ENCODE peak calls at places on chromosomes 12 and 14, in six cellular contexts. One of them, this sample, is unnamed.

GRCh38 chr14:103519837-103520212 is 2.8 kb downstream of the CKB start:
- DNase-seq in WTC11: no peak
- DNase-seq in upper lobe of right lung: peak
- DNase-seq in astrocyte of the spinal cord: no peak
- DNase-seq in IMR-90: no peak
- DNase-seq in dorsolateral prefrontal cortex: no peak
- DNase-seq in this sample: peak

GRCh38 chr12:54225666-54226065 is 36.9 kb upstream of the SMUG1 start:
- DNase-seq in upper lobe of right lung: no peak
- DNase-seq in IMR-90: no peak
- DNase-seq in WTC11: no peak
- DNase-seq in astrocyte of the spinal cord: no peak
- DNase-seq in dorsolateral prefrontal cortex: no peak
- DNase-seq in this sample: no peak

GRCh38 chr14:101077511-101078074 is 174.1 kb upstream of the RTL1 start:
- DNase-seq in WTC11: peak
- DNase-seq in astrocyte of the spinal cord: no peak
- DNase-seq in dorsolateral prefrontal cortex: peak
- DNase-seq in IMR-90: peak
- DNase-seq in upper lobe of right lung: peak
- DNase-seq in this sample: peak

GRCh38 chr14:67815573-67816235 is 686 bp downstream of the ZFYVE26 start:
- DNase-seq in upper lobe of right lung: no peak
- DNase-seq in astrocyte of the spinal cord: peak
- DNase-seq in dorsolateral prefrontal cortex: no peak
- DNase-seq in IMR-90: peak
- DNase-seq in WTC11: no peak
- DNase-seq in this sample: no peak

GRCh38 chr14:95207475-95208253 is 50.3 kb upstream of the DICER1 start:
- DNase-seq in upper lobe of right lung: no peak
- DNase-seq in WTC11: no peak
- DNase-seq in astrocyte of the spinal cord: no peak
- DNase-seq in dorsolateral prefrontal cortex: no peak
- DNase-seq in IMR-90: no peak
- DNase-seq in this sample: no peak

GRCh38 chr12:6084261-6084968 is 40.1 kb downstream of the VWF start:
- DNase-seq in IMR-90: peak
- DNase-seq in upper lobe of right lung: no peak
- DNase-seq in astrocyte of the spinal cord: peak
- DNase-seq in dorsolateral prefrontal cortex: no peak
- DNase-seq in WTC11: no peak
- DNase-seq in this sample: peak

GRCh38 chr12:124426594-124427550 is 132.0 kb downstream of the RFLNA start:
- DNase-seq in astrocyte of the spinal cord: no peak
- DNase-seq in upper lobe of right lung: no peak
- DNase-seq in WTC11: no peak
- DNase-seq in dorsolateral prefrontal cortex: no peak
- DNase-seq in IMR-90: no peak
- DNase-seq in this sample: no peak

GRCh38 chr12:68612675-68613074 is 2.0 kb downstream of the RAP1B start:
- DNase-seq in astrocyte of the spinal cord: no peak
- DNase-seq in WTC11: no peak
- DNase-seq in upper lobe of right lung: no peak
- DNase-seq in IMR-90: no peak
- DNase-seq in dorsolateral prefrontal cortex: no peak
- DNase-seq in this sample: no peak

GRCh38 chr12:3152013-3152412 is 74.8 kb downstream of the TSPAN9 start:
- DNase-seq in astrocyte of the spinal cord: no peak
- DNase-seq in upper lobe of right lung: peak
- DNase-seq in WTC11: peak
- DNase-seq in IMR-90: no peak
- DNase-seq in dorsolateral prefrontal cortex: no peak
- DNase-seq in this sample: peak

GRCh38 chr12:118436986-118437385 is 60.6 kb downstream of the SUDS3 start:
- DNase-seq in WTC11: no peak
- DNase-seq in upper lobe of right lung: no peak
- DNase-seq in dorsolateral prefrontal cortex: no peak
- DNase-seq in astrocyte of the spinal cord: peak
- DNase-seq in IMR-90: peak
- DNase-seq in this sample: no peak

GRCh38 chr12:118430516-118430915 is 54.2 kb downstream of the SUDS3 start:
- DNase-seq in IMR-90: no peak
- DNase-seq in WTC11: no peak
- DNase-seq in astrocyte of the spinal cord: no peak
- DNase-seq in upper lobe of right lung: no peak
- DNase-seq in dorsolateral prefrontal cortex: no peak
- DNase-seq in this sample: no peak

GRCh38 chr12:118439068-118439467 is 62.7 kb downstream of the SUDS3 start:
- DNase-seq in WTC11: no peak
- DNase-seq in dorsolateral prefrontal cortex: no peak
- DNase-seq in IMR-90: no peak
- DNase-seq in astrocyte of the spinal cord: no peak
- DNase-seq in upper lobe of right lung: no peak
- DNase-seq in this sample: no peak

GRCh38 chr12:118432812-118433540 is 56.6 kb downstream of the SUDS3 start:
- DNase-seq in IMR-90: peak
- DNase-seq in upper lobe of right lung: no peak
- DNase-seq in astrocyte of the spinal cord: peak
- DNase-seq in dorsolateral prefrontal cortex: no peak
- DNase-seq in WTC11: no peak
- DNase-seq in this sample: no peak

GRCh38 chr12:118436002-118436724 is 59.8 kb downstream of the SUDS3 start:
- DNase-seq in astrocyte of the spinal cord: no peak
- DNase-seq in IMR-90: no peak
- DNase-seq in upper lobe of right lung: no peak
- DNase-seq in WTC11: peak
- DNase-seq in dorsolateral prefrontal cortex: no peak
- DNase-seq in this sample: no peak
- TF ChIP-seq CTCF in astrocyte of the spinal cord: no peak
- TF ChIP-seq CTCF in IMR-90: no peak
- TF ChIP-seq CTCF in upper lobe of right lung: peak
- TF ChIP-seq CTCF in WTC11: peak
- TF ChIP-seq CTCF in dorsolateral prefrontal cortex: peak
- TF ChIP-seq CTCF in this sample: peak

GRCh38 chr14:55136241-55136640 is 7.2 kb downstream of the LGALS3 start:
- DNase-seq in dorsolateral prefrontal cortex: no peak
- DNase-seq in WTC11: no peak
- DNase-seq in upper lobe of right lung: no peak
- DNase-seq in astrocyte of the spinal cord: peak
- DNase-seq in IMR-90: peak
- DNase-seq in this sample: no peak

GRCh38 chr14:55136868-55137785 is 8.1 kb downstream of the LGALS3 start:
- DNase-seq in IMR-90: peak
- DNase-seq in astrocyte of the spinal cord: peak
- DNase-seq in WTC11: no peak
- DNase-seq in upper lobe of right lung: no peak
- DNase-seq in dorsolateral prefrontal cortex: peak
- DNase-seq in this sample: no peak

GRCh38 chr14:55131782-55132181 is 2.7 kb downstream of the LGALS3 start:
- DNase-seq in IMR-90: peak
- DNase-seq in WTC11: no peak
- DNase-seq in upper lobe of right lung: no peak
- DNase-seq in dorsolateral prefrontal cortex: no peak
- DNase-seq in astrocyte of the spinal cord: no peak
- DNase-seq in this sample: no peak

GRCh38 chr14:55130194-55130550 is 1.1 kb downstream of the LGALS3 start:
- DNase-seq in WTC11: no peak
- DNase-seq in upper lobe of right lung: no peak
- DNase-seq in IMR-90: peak
- DNase-seq in dorsolateral prefrontal cortex: no peak
- DNase-seq in astrocyte of the spinal cord: no peak
- DNase-seq in this sample: no peak

DNA sequence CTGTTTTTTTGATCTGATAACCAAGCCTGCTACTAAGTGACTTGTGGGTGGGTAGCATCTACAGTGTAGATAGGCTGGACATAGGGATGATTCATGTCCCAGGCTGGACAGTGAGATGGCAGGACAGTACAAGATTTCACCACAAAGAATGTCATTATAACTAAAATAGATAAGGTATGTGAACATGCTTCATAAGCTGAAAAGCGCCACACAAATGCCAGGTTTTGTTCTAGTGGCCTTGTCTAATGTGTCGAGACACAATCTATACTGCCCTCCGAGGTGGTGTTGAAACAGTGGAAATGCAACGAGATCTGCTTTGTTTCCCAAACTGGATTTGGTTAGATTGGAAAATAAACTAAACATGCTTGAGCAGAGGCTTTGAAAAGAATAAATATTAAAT is 4.4 kb downstream of the LGALS3 start:
- DNase-seq in WTC11: no peak
- DNase-seq in upper lobe of right lung: no peak
- DNase-seq in astrocyte of the spinal cord: no peak
- DNase-seq in dorsolateral prefrontal cortex: no peak
- DNase-seq in IMR-90: peak
- DNase-seq in this sample: no peak
- TF ChIP-seq CTCF in WTC11: no peak
- TF ChIP-seq CTCF in upper lobe of right lung: peak
- TF ChIP-seq CTCF in astrocyte of the spinal cord: peak
- TF ChIP-seq CTCF in dorsolateral prefrontal cortex: peak
- TF ChIP-seq CTCF in IMR-90: peak
- TF ChIP-seq CTCF in this sample: peak

GRCh38 chr14:43896044-43896443 is 611.0 kb downstream of the FSCB start:
- DNase-seq in WTC11: no peak
- DNase-seq in dorsolateral prefrontal cortex: no peak
- DNase-seq in upper lobe of right lung: no peak
- DNase-seq in IMR-90: no peak
- DNase-seq in astrocyte of the spinal cord: no peak
- DNase-seq in this sample: no peak

GRCh38 chr14:43898709-43899108 is 608.4 kb downstream of the FSCB start:
- DNase-seq in astrocyte of the spinal cord: no peak
- DNase-seq in dorsolateral prefrontal cortex: no peak
- DNase-seq in upper lobe of right lung: no peak
- DNase-seq in IMR-90: no peak
- DNase-seq in WTC11: no peak
- DNase-seq in this sample: no peak

GRCh38 chr14:43900173-43900655 is 606.9 kb downstream of the FSCB start:
- DNase-seq in upper lobe of right lung: no peak
- DNase-seq in IMR-90: no peak
- DNase-seq in WTC11: no peak
- DNase-seq in astrocyte of the spinal cord: no peak
- DNase-seq in dorsolateral prefrontal cortex: no peak
- DNase-seq in this sample: no peak

DNA sequence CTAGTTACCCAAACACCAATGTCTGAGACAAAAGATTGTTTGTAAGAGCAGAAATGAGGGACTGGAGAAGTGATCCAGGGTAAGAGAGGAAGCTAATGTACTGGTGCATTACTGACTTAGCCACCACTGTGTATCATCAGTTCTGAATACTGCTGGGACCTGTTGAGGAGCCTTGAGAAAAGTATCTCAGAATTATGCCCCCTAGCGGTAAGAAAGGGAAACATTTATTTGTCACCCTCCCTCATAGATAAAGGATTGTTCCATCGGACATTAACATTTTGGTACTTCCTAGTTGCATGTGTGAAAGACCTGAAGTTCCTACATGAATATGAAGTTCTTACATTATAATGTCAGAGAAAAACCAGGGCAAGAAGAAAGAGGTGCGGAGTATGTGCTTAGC is 612.5 kb downstream of the FSCB start:
- DNase-seq in astrocyte of the spinal cord: no peak
- DNase-seq in WTC11: no peak
- DNase-seq in upper lobe of right lung: no peak
- DNase-seq in IMR-90: peak
- DNase-seq in dorsolateral prefrontal cortex: no peak
- DNase-seq in this sample: no peak
- TF ChIP-seq CTCF in astrocyte of the spinal cord: peak
- TF ChIP-seq CTCF in WTC11: peak
- TF ChIP-seq CTCF in upper lobe of right lung: peak
- TF ChIP-seq CTCF in IMR-90: peak
- TF ChIP-seq CTCF in dorsolateral prefrontal cortex: peak
- TF ChIP-seq CTCF in this sample: peak

GRCh38 chr14:104725772-104726548 is 1.9 kb downstream of the ADSS1 start:
- DNase-seq in dorsolateral prefrontal cortex: no peak
- DNase-seq in upper lobe of right lung: no peak
- DNase-seq in WTC11: no peak
- DNase-seq in astrocyte of the spinal cord: no peak
- DNase-seq in IMR-90: no peak
- DNase-seq in this sample: no peak
- TF ChIP-seq CTCF in dorsolateral prefrontal cortex: no peak
- TF ChIP-seq CTCF in upper lobe of right lung: no peak
- TF ChIP-seq CTCF in WTC11: no peak
- TF ChIP-seq CTCF in astrocyte of the spinal cord: no peak
- TF ChIP-seq CTCF in IMR-90: no peak
- TF ChIP-seq CTCF in this sample: no peak

DNA sequence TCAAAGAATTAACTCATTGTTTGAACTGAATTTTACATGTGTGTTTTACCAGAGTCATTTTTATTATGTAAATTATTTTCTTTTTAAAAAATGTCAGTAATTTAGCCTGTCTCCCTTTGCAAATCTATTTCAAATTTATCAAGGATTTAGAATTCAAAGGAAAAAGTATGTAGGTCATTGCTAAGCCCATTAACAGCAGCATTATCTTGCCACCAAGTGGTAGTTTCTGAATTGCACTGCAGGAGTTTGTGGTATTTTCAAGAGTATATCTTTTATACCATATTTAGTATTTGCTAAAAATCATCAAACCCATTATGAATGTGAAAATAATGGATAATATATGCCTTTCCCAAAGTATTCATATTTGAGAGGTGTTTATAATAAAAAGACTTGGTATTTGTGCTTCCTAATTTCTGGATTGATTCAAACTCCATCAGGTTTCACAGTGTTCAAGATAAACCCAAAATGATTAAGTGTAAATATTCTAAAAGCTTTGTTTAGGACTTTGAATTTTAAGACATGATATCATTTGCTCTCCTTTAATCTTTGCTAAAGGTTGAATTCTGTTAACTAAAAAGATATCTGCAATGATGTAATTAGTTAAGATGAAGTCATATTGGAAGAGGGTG is 711.4 kb downstream of the FSCB start:
- DNase-seq in astrocyte of the spinal cord: peak
- DNase-seq in IMR-90: peak
- DNase-seq in dorsolateral prefrontal cortex: no peak
- DNase-seq in WTC11: no peak
- DNase-seq in upper lobe of right lung: no peak
- DNase-seq in this sample: no peak
- TF ChIP-seq CTCF in astrocyte of the spinal cord: peak
- TF ChIP-seq CTCF in IMR-90: peak
- TF ChIP-seq CTCF in dorsolateral prefrontal cortex: peak
- TF ChIP-seq CTCF in WTC11: no peak
- TF ChIP-seq CTCF in upper lobe of right lung: no peak
- TF ChIP-seq CTCF in this sample: peak

GRCh38 chr14:21057803-21058675 is at the start of gene RNASE8:
- DNase-seq in astrocyte of the spinal cord: no peak
- DNase-seq in upper lobe of right lung: no peak
- DNase-seq in WTC11: no peak
- DNase-seq in dorsolateral prefrontal cortex: no peak
- DNase-seq in IMR-90: peak
- DNase-seq in this sample: no peak
- TF ChIP-seq CTCF in astrocyte of the spinal cord: no peak
- TF ChIP-seq CTCF in upper lobe of right lung: no peak
- TF ChIP-seq CTCF in WTC11: no peak
- TF ChIP-seq CTCF in dorsolateral prefrontal cortex: no peak
- TF ChIP-seq CTCF in IMR-90: peak
- TF ChIP-seq CTCF in this sample: no peak